ENCODE peak calls at places on chromosomes 12 and 14, in four cellular contexts. Q is uterus, B is AG04450, Z is colonic mucosa. C is an unnamed sample.
A peak's percentile ranks its signal among the peaks of the same experiment; 100 is the strongest.

GRCh38 chr14:101235042-101235871 is 326.0 kb upstream of the DIO3 start:
- DNase-seq in Z (peak; percentile 66), Q (no peak), B (no peak), C (no peak)

GRCh38 chr12:52417742-52418141 is 11.6 kb upstream of the KRT82 start:
- DNase-seq in B (no peak), Q (no peak), Z (no peak), C (no peak)

GRCh38 chr12:115023279-115023678 is 339.3 kb upstream of the TBX3 start:
- DNase-seq in B (peak; percentile 32), Q (no peak), Z (peak; percentile 20), C (no peak)

GRCh38 chr14:53893374-53893773 is 63.3 kb downstream of the BMP4 start:
- DNase-seq in Z (no peak), B (no peak), Q (no peak), C (no peak)

GRCh38 chr12:21656931-21657335 is 709 bp downstream of the LDHB start:
- DNase-seq in B (no peak), Z (peak; percentile 65), Q (no peak), C (peak; percentile 35)

GRCh38 chr12:89817501-89818226 is 109.0 kb upstream of the ATP2B1 start:
- DNase-seq in Q (no peak), Z (no peak), B (no peak), C (no peak)

GRCh38 chr12:88185988-88186387 is 43.9 kb downstream of the TMTC3 start:
- DNase-seq in B (peak; percentile 11), Q (no peak), Z (no peak), C (no peak)

GRCh38 chr12:114440450-114441383 is 34.8 kb upstream of the TBX5 start:
- DNase-seq in B (no peak), Q (no peak), Z (no peak), C (no peak)

GRCh38 chr12:113222730-113223531 is 1.7 kb downstream of the TPCN1 start:
- DNase-seq in Z (peak; percentile 88), Q (peak; percentile 77), B (peak; percentile 77), C (peak; percentile 65)

GRCh38 chr12:40058721-40059190 is 47.1 kb downstream of the SLC2A13 start:
- DNase-seq in Q (no peak), B (no peak), Z (no peak), C (no peak)

GRCh38 chr12:57479376-57480115 is at the start of gene ARHGAP9:
- DNase-seq in B (no peak), Z (no peak), Q (no peak), C (no peak)

GRCh38 chr12:7042847-7043246 is 17.7 kb upstream of the C1S start:
- DNase-seq in B (no peak), Z (no peak), Q (no peak), C (no peak)

GRCh38 chr14:87013583-87013982 is 979.4 kb downstream of the GALC start:
- DNase-seq in Q (no peak), Z (no peak), B (peak; percentile 16), C (no peak)

GRCh38 chr12:105574056-105574715 is 243.7 kb downstream of the C12orf75 start:
- DNase-seq in Z (no peak), B (no peak), Q (no peak), C (no peak)

GRCh38 chr12:98954506-98954905 is 309.4 kb downstream of the APAF1 start:
- DNase-seq in Z (no peak), Q (no peak), B (no peak), C (no peak)

GRCh38 chr12:94770777-94771176 is 120.4 kb upstream of the TMCC3 start:
- DNase-seq in Q (no peak), B (no peak), Z (no peak), C (peak; percentile 27)

GRCh38 chr12:131620946-131621681 is 89.8 kb upstream of the SFSWAP start:
- DNase-seq in Z (no peak), B (no peak), Q (no peak), C (no peak)

GRCh38 chr14:58501214-58501816 is 73.8 kb downstream of the KIAA0586 start:
- DNase-seq in Z (peak; percentile 22), B (peak; percentile 72), Q (peak; percentile 20), C (no peak)

GRCh38 chr12:119841433-119842210 is 35.5 kb downstream of the CIT start:
- DNase-seq in Z (no peak), Q (no peak), B (no peak), C (no peak)

GRCh38 chr12:130281157-130281799 is 56.4 kb upstream of the PIWIL1 start:
- DNase-seq in B (no peak), Q (no peak), Z (no peak), C (no peak)

GRCh38 chr14:93036652-93037341 is 78.9 kb downstream of the ITPK1 start:
- DNase-seq in Q (no peak), Z (no peak), B (no peak), C (no peak)

GRCh38 chr14:92880851-92881250 is 42.1 kb upstream of the CHGA start:
- DNase-seq in B (no peak), Q (no peak), Z (no peak), C (peak; percentile 22)

GRCh38 chr12:56256326-56256960 is 1.7 kb downstream of the ANKRD52 start:
- DNase-seq in Q (no peak), B (no peak), Z (no peak), C (no peak)

GRCh38 chr12:109550310-109550680 is 23.0 kb downstream of the MMAB start:
- DNase-seq in Z (no peak), Q (no peak), B (no peak), C (no peak)

GRCh38 chr12:104671407-104672095 is 214.8 kb downstream of the CHST11 start:
- DNase-seq in Z (peak; percentile 62), B (no peak), Q (peak; percentile 76), C (peak; percentile 65)

GRCh38 chr14:103296007-103296406 is 38.0 kb upstream of the EIF5 start:
- DNase-seq in Q (no peak), Z (peak; percentile 14), B (no peak), C (no peak)

GRCh38 chr12:53825246-53826081 is 73.7 kb upstream of the CISTR start:
- DNase-seq in B (no peak), Z (no peak), Q (no peak), C (no peak)

GRCh38 chr14:80535171-80535570 is 323.9 kb upstream of the DIO2 start:
- DNase-seq in B (no peak), Q (no peak), Z (no peak), C (no peak)

GRCh38 chr14:77022219-77022852 is 6.2 kb downstream of the IRF2BPL start:
- DNase-seq in Q (no peak), Z (peak; percentile 72), B (no peak), C (no peak)

GRCh38 chr14:60684203-60684602 is 34.9 kb upstream of the SIX1 start:
- DNase-seq in B (no peak), Q (no peak), Z (no peak), C (no peak)

GRCh38 chr12:23474438-23475000 is 475.0 kb downstream of the SOX5 start:
- DNase-seq in Z (no peak), B (no peak), Q (no peak), C (no peak)

GRCh38 chr14:79967001-79967400 is 244.3 kb downstream of the DIO2 start:
- DNase-seq in B (no peak), Z (no peak), Q (no peak), C (no peak)

GRCh38 chr14:52025952-52026510 is 36.7 kb downstream of the RTRAF start:
- DNase-seq in Q (no peak), Z (no peak), B (no peak), C (no peak)

DNA sequence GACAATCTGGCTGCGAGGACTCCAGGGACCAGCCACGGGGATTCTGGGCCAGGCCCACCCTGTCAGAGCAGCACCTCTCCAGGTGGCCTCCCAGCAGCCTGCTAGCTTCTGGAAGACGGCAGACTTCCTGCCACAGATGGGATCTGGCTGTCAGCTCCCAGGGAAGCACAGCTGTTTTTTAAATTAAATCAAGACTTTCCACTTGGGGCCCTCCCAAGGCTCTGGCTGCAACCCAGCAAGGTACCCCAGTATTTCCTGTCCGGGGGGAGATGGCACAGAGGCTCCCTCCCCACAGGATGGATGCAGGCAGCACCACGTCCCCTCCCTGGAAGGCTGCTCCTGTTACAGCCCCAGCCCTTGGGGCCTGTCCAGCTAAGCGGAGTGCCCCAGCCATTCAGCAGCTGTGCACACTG is 56.9 kb downstream of the ACTN1 start:
- DNase-seq in Q (no peak), Z (no peak), B (no peak), C (no peak)
- H3K27ac ChIP-seq in Q (peak overlapping the region; percentile 43), Z (no peak overlapping the region), B (peak overlapping the region; percentile 52), C (peak overlapping the region; percentile 50)

DNA sequence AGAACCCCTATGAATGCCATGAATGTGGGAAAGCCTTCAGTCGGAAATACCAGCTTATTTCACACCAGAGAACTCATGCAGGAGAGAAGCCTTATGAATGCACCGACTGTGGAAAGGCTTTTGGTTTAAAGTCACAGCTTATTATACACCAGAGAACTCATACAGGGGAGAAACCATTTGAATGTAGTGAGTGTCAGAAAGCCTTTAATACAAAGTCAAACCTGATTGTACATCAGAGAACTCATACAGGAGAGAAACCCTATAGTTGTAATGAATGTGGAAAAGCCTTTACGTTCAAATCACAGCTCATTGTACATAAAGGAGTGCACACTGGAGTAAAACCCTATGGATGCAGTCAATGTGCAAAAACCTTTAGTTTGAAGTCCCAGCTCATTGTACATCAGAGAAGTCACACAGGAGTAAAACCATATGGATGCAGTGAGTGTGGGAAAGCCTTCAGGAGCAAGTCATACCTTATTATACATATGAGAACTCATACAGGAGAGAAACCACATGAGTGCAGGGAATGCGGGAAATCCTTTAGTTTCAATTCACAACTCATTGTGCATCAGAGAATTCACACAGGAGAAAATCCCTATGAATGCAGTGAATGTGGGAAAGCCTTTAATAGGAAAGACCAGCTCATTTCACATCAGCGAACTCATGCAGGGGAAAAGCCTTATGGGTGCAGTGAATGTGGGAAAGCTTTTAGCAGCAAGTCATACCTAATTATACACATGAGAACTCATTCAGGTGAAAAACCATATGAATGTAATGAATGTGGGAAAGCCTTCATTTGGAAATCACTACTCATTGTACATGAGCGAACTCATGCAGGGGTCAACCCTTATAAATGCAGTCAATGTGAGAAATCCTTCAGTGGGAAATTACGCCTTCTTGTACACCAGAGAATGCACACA is 22.3 kb downstream of the ZNF268 start:
- DNase-seq in B (no peak), Z (no peak), Q (no peak), C (no peak)
- H3K4me3 ChIP-seq in B (no peak overlapping the region), Z (no peak overlapping the region), Q (no peak overlapping the region), C (no peak overlapping the region)

DNA sequence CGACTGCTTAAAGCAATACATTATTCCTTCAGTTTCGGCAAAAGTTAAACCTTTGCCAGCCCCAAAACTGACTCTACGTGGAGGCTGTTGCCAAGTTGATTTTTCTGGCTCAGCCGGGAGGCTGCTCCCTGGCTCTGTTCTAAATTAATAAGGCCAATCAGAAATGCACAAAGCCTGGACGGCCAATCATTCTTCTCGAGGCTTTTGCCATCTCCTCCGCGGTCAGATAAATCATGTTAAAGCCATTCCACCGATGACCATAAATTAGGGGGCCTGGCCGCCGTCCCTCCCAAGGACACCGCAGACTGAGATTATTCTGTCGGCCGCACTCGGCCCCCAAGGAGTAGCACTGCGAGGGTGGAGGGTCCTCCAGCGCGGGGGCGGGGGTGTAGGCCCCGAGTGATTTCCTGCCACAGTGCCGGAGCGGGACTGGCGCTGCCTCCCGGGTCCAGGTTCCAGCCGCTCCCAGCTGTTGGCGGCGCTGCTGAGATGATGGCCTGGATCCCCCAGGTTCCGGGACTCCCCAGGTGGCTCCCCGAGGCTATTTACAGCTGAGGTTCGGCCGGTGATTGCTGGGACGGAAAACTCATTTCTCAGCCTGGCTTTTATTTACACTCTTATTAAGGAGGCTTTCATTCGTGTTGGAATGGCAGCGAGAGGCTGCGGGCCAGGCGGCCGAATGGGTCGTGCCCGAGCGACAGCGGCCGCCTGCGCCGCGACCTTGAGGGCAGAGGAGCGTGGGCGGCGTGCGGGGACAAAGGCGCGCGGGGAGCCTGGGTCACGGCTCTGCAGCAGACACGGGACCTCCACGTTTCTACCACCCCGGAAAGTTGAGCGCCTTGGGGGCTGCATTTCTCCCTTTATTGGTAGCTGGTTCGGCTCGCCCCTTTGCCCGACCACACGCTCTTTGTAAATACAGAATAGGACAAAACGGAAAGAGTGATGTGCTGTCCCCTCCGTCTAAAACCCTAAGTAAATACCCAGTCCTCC is 165.2 kb downstream of the MON2 start:
- DNase-seq in Z (peak; percentile 69), Q (peak; percentile 71), B (peak; percentile 21), C (peak; percentile 68)
- TF ChIP-seq CTCF in Z (no peak), Q (peak; percentile 24), B (peak; percentile 40), C (no peak)

GRCh38 chr14:20331048-20331613 is 1.9 kb downstream of the CCNB1IP1 start:
- DNase-seq in Q (no peak), B (no peak), Z (no peak), C (no peak)
- H3K27ac ChIP-seq in Q (no peak overlapping the region), B (no peak overlapping the region), Z (no peak overlapping the region), C (no peak overlapping the region)

C was measured in prostate gland.